ENCODE peak calls at places on chromosomes 4 and X, in ten cellular contexts. Z is Peyer's patch, B is ascending aorta, T is dorsolateral prefrontal cortex, V is AG10803, R is NB4, Y is stomach, J is lower lobe of right lung, M is nephron progenitor cell, L is fibroblast of mammary gland. E is an unnamed sample.

GRCh38 chr4:173910911-173911310 is 372.6 kb downstream of the FBXO8 start:
- DNase-seq in T (no peak), Y (no peak), R (peak), J (peak), B (no peak), M (no peak), V (no peak), Z (no peak), L (no peak), E (no peak)

GRCh38 chrX:13092455-13092941 is 48.1 kb upstream of the FAM9C start:
- DNase-seq in J (peak), L (no peak), R (peak), V (no peak), T (no peak), M (no peak), Z (no peak), B (peak), Y (peak), E (no peak)

GRCh38 chrX:11367609-11368430 is 74.6 kb downstream of the AMELX start:
- DNase-seq in R (peak), B (no peak), Y (no peak), Z (no peak), V (no peak), M (no peak), T (no peak), J (no peak), L (peak), E (no peak)

GRCh38 chr4:133000012-133000411 is 149.1 kb upstream of the PCDH10 start:
- DNase-seq in V (no peak), R (no peak), Z (no peak), J (no peak), L (no peak), B (no peak), T (no peak), Y (no peak), M (no peak), E (no peak)

GRCh38 chr4:14100349-14100748 is 472.8 kb upstream of the BOD1L1 start:
- DNase-seq in T (no peak), B (no peak), Z (no peak), L (no peak), R (no peak), V (no peak), J (no peak), M (no peak), Y (no peak), E (no peak)

GRCh38 chr4:15318621-15319348 is 109.0 kb upstream of the C1QTNF7 start:
- DNase-seq in M (no peak), J (no peak), B (no peak), R (no peak), V (peak), L (no peak), Z (no peak), T (no peak), Y (no peak), E (no peak)

GRCh38 chr4:10092481-10093272 is 23.9 kb downstream of the WDR1 start:
- DNase-seq in M (no peak), R (no peak), Y (no peak), L (peak), T (no peak), Z (no peak), B (no peak), V (no peak), J (peak), E (no peak)

GRCh38 chr4:169619518-169619957 is 840 bp upstream of the CLCN3 start:
- DNase-seq in L (peak), V (peak), J (no peak), T (peak), Z (peak), Y (peak), R (peak), B (no peak), M (peak), E (no peak)

GRCh38 chrX:115494133-115494532 is 66.8 kb upstream of the PLS3 start:
- DNase-seq in T (no peak), Y (no peak), R (no peak), J (no peak), V (no peak), Z (no peak), L (no peak), B (no peak), M (no peak), E (no peak)

GRCh38 chr4:1983053-1983845 is 25.5 kb downstream of the NELFA start:
- DNase-seq in Y (no peak), J (no peak), B (no peak), M (no peak), L (no peak), T (no peak), V (no peak), Z (no peak), R (no peak), E (peak)

GRCh38 chr4:20086768-20087167 is 164.9 kb upstream of the SLIT2 start:
- DNase-seq in Y (no peak), R (no peak), Z (no peak), J (no peak), T (no peak), V (peak), B (no peak), L (no peak), M (no peak), E (no peak)

GRCh38 chrX:20016618-20016945 is 25.7 kb upstream of the BCLAF3 start:
- DNase-seq in T (no peak), V (no peak), R (no peak), M (no peak), Y (no peak), B (no peak), L (no peak), J (no peak), Z (no peak), E (no peak)

GRCh38 chrX:29318051-29318450 is 730.8 kb downstream of the IL1RAPL1 start:
- DNase-seq in B (no peak), Z (no peak), Y (no peak), V (peak), T (no peak), R (no peak), J (no peak), M (no peak), L (peak), E (no peak)

GRCh38 chrX:85503258-85504158 is 124.0 kb upstream of the POF1B start:
- DNase-seq in Z (no peak), M (no peak), V (no peak), L (no peak), T (no peak), Y (no peak), R (no peak), J (no peak), B (no peak), E (no peak)

GRCh38 chrX:111447298-111447697 is 35.3 kb upstream of the DCX start:
- DNase-seq in Y (no peak), V (no peak), M (peak), J (no peak), T (no peak), Z (no peak), R (peak), B (no peak), L (peak), E (no peak)

GRCh38 chrX:17359500-17359899 is 15.5 kb upstream of the NHS start:
- DNase-seq in B (no peak), Y (no peak), M (no peak), R (no peak), T (no peak), V (peak), J (no peak), Z (no peak), L (peak), E (no peak)

GRCh38 chrX:1558761-1559468 is 21.9 kb upstream of the P2RY8 start:
- DNase-seq in V (no peak), T (no peak), J (no peak), L (no peak), Y (peak), Z (no peak), R (no peak), B (no peak), M (no peak), E (no peak)

GRCh38 chr4:101304916-101305315 is 42.4 kb downstream of the PPP3CA start:
- DNase-seq in T (no peak), J (no peak), Z (no peak), B (no peak), M (no peak), V (no peak), Y (no peak), L (no peak), R (no peak), E (no peak)

GRCh38 chrX:11412715-11413623 is 119.8 kb downstream of the AMELX start:
- DNase-seq in L (peak), R (no peak), V (no peak), Y (no peak), M (no peak), B (no peak), T (no peak), J (no peak), Z (no peak), E (no peak)

GRCh38 chrX:74521961-74522833 is 92.2 kb downstream of the RLIM start:
- DNase-seq in L (peak), Y (no peak), J (no peak), Z (no peak), B (no peak), T (no peak), R (no peak), V (peak), M (no peak), E (no peak)

GRCh38 chrX:129983575-129984131 is 1.2 kb downstream of the BCORL1 start:
- DNase-seq in J (peak), T (no peak), Y (no peak), M (no peak), B (no peak), Z (peak), L (no peak), R (peak), V (no peak), E (peak)

GRCh38 chrX:78331708-78332107 is 4.3 kb upstream of the CYSLTR1 start:
- DNase-seq in V (no peak), T (no peak), Y (no peak), J (no peak), B (no peak), Z (no peak), M (no peak), L (no peak), R (peak), E (no peak)

GRCh38 chrX:153925739-153926593 is at the start of gene ARHGAP4:
- DNase-seq in V (no peak), M (no peak), J (peak), B (no peak), L (no peak), Z (peak), R (no peak), T (no peak), Y (no peak), E (no peak)

GRCh38 chr4:15778191-15778741 is at the start of gene CD38:
- DNase-seq in Z (no peak), L (no peak), R (peak), Y (no peak), J (peak), V (no peak), B (no peak), T (no peak), M (peak), E (no peak)

GRCh38 chr4:142043509-142043908 is 407.1 kb downstream of the IL15 start:
- DNase-seq in L (peak), T (no peak), Z (no peak), J (no peak), M (no peak), Y (no peak), R (no peak), V (peak), B (no peak), E (no peak)

GRCh38 chrX:16113978-16114554 is 9.3 kb upstream of the GRPR start:
- DNase-seq in Z (no peak), J (no peak), B (no peak), L (peak), R (peak), V (peak), T (no peak), Y (no peak), M (no peak), E (no peak)

GRCh38 chrX:28675173-28675572 is 87.9 kb downstream of the IL1RAPL1 start:
- DNase-seq in Y (no peak), R (no peak), Z (no peak), L (no peak), M (no peak), T (no peak), J (no peak), V (no peak), B (no peak), E (no peak)

GRCh38 chr4:26388671-26389070 is 67.9 kb downstream of the RBPJ start:
- DNase-seq in T (no peak), J (no peak), M (no peak), Y (no peak), B (no peak), L (peak), V (peak), R (no peak), Z (no peak), E (no peak)

GRCh38 chr4:107692197-107692596 is 27.8 kb downstream of the PAPSS1 start:
- DNase-seq in V (no peak), R (no peak), L (no peak), M (no peak), B (no peak), J (no peak), Y (no peak), T (no peak), Z (no peak), E (no peak)

DNA sequence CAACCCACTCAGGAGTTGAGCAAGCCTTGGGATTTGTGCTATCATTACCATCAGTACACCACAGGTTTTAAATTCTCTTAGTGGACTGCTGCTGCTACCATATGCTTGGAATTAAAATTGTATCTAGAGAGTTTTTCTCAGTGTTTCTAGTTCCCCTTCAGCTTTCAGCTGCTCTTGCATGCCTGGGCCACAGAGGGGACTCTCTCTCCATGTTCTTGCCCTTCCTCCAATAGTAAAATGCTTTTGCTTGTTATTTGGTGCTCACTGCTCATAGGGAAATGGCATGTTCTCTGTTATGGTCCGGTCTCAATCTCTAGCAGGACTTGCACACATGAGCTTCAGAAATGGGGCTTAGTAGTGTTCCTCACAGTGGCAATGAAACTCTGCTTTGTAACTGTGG is 101.9 kb downstream of the IGSF1 start:
- DNase-seq in Z (no peak), L (no peak), Y (no peak), B (no peak), V (no peak), R (no peak), T (no peak), M (no peak), J (no peak), E (no peak)
- TF ChIP-seq CTCF in Z (no peak), L (no peak), Y (no peak), B (no peak), V (no peak), R (no peak), T (no peak), M (no peak), J (no peak), E (no peak)

GRCh38 chr4:75777589-75777988 is 53.2 kb downstream of the USO1 start:
- DNase-seq in B (no peak), Z (no peak), J (no peak), M (no peak), L (no peak), V (no peak), R (no peak), Y (no peak), T (no peak), E (no peak)
- TF ChIP-seq CTCF in B (no peak), Z (no peak), J (no peak), M (no peak), L (no peak), V (no peak), R (no peak), Y (no peak), T (no peak), E (no peak)

DNA sequence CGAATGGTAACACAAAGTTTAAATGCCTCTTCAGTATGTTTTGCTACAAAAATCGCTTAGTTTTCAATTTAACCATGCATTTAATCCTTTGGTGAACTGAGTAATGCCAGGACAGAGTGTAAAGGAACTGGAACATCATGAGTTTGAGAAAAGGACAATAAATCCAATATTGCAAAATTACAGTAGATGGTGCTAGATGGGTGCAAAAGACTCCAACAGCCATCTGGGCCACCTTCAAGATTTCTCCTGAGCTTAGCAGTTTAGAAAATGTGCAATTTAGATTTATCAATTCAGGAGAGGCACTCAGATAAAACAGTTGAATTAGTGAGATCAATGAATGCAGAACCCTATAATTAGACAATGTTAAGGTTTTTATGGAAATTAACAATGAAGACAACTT is 33.2 kb upstream of the MID1IP1 start:
- DNase-seq in L (peak), T (no peak), V (peak), Y (no peak), R (peak), B (no peak), M (no peak), Z (no peak), J (no peak), E (no peak)
- TF ChIP-seq CTCF in L (peak), T (peak), V (peak), Y (no peak), R (no peak), B (no peak), M (no peak), Z (peak), J (peak), E (no peak)

GRCh38 chr4:102318526-102318925 is 26.8 kb downstream of the SLC39A8 start:
- DNase-seq in M (no peak), J (peak), Y (no peak), V (no peak), T (no peak), Z (no peak), R (no peak), L (no peak), B (no peak), E (no peak)

GRCh38 chr4:102317459-102317858 is 27.8 kb downstream of the SLC39A8 start:
- DNase-seq in Z (no peak), M (no peak), V (no peak), B (no peak), T (no peak), L (no peak), Y (no peak), R (no peak), J (no peak), E (no peak)

GRCh38 chr4:102316585-102316984 is 28.7 kb downstream of the SLC39A8 start:
- DNase-seq in T (no peak), Y (no peak), B (no peak), M (no peak), L (no peak), Z (no peak), R (no peak), V (no peak), J (no peak), E (no peak)

GRCh38 chr4:102319594-102319993 is 25.7 kb downstream of the SLC39A8 start:
- DNase-seq in L (no peak), V (no peak), Y (no peak), Z (no peak), M (no peak), B (no peak), J (no peak), R (no peak), T (no peak), E (no peak)

GRCh38 chr4:102318105-102318504 is 27.2 kb downstream of the SLC39A8 start:
- DNase-seq in M (no peak), L (no peak), Z (no peak), R (no peak), J (no peak), V (no peak), Y (no peak), B (no peak), T (no peak), E (no peak)
- TF ChIP-seq CTCF in M (no peak), L (no peak), Z (no peak), R (no peak), J (no peak), V (no peak), Y (no peak), B (no peak), T (no peak), E (no peak)

GRCh38 chr4:83331959-83332358 is 2.7 kb downstream of the HPSE start:
- DNase-seq in B (no peak), M (no peak), J (no peak), V (no peak), L (no peak), T (no peak), Z (no peak), Y (no peak), R (peak), E (no peak)

GRCh38 chr4:83323136-83323535 is 11.5 kb downstream of the HPSE start:
- DNase-seq in V (no peak), L (no peak), J (no peak), B (no peak), Y (no peak), M (no peak), R (no peak), Z (no peak), T (no peak), E (no peak)

GRCh38 chr4:83329521-83330105 is 5.0 kb downstream of the HPSE start:
- DNase-seq in Z (no peak), J (no peak), Y (no peak), T (no peak), L (peak), B (no peak), M (no peak), R (no peak), V (peak), E (no peak)

GRCh38 chr4:83326546-83326945 is 8.1 kb downstream of the HPSE start:
- DNase-seq in B (no peak), Z (no peak), Y (peak), R (no peak), V (no peak), J (no peak), L (no peak), T (no peak), M (no peak), E (no peak)

GRCh38 chr4:83328486-83328885 is 6.2 kb downstream of the HPSE start:
- DNase-seq in M (no peak), Z (no peak), R (peak), J (no peak), T (no peak), V (no peak), B (no peak), L (no peak), Y (no peak), E (no peak)
- TF ChIP-seq CTCF in M (no peak), Z (no peak), R (peak), J (no peak), T (no peak), V (no peak), B (no peak), L (no peak), Y (no peak), E (no peak)

GRCh38 chr4:65943076-65943475 is 272.8 kb upstream of the EPHA5 start:
- DNase-seq in V (peak), J (no peak), Z (no peak), M (no peak), L (peak), B (no peak), T (no peak), Y (no peak), R (no peak), E (no peak)
- TF ChIP-seq CTCF in V (no peak), J (no peak), Z (no peak), M (no peak), L (no peak), B (no peak), T (no peak), Y (no peak), R (no peak), E (no peak)

GRCh38 chr4:140641789-140642439 is 73.2 kb upstream of the UCP1 start:
- DNase-seq in J (peak), Y (peak), R (no peak), L (peak), Z (no peak), T (no peak), M (no peak), B (no peak), V (no peak), E (no peak)
- TF ChIP-seq CTCF in J (peak), Y (no peak), R (no peak), L (peak), Z (no peak), T (no peak), M (no peak), B (no peak), V (no peak), E (no peak)

DNA sequence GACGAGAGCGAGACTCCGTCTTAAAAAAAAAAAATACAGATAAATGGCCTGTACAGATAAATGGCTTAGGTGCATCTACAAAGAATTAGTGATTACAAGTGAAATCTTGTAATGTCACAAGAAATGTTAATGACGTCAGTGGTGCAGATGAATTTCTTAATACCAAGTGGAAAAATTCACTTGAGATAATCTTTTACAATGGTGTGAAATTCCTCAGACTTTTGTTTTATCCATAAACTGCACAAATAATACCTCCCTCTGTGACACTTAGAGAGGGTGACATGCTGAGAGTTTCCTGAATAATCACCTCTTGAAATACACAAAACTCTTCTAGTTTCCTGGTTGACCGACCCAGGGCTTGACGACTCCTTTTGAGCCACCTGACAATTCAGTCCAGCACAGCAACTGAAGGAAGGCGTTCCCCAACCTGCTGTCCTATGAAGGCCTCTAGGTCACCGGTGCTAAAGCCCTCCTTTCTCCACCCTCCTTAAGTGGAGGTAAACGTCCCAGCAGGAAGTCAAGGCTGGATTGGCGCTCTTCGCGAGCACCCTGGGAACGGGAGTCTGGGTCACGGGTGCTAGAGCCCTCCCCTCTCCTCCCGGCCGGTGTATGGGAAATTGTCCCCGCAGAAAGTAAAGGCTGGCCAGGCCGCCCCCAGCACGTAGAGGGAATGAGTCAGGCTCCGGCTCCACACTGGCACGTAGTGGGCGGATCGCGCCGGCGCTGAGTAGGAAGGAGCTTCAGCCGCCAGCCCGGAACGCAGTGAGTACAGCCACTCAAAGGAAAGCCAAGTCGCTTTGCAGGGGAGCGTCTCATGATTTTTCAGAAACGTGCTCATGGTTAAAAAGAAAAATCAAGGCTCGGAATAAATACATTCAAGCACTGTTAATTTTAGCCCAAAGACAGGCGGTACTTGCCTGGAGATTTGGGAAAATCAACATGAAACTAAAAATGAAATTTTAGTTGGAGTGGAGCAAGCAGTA is at the start of gene TMEM144:
- DNase-seq in V (peak), R (peak), Y (peak), B (peak), Z (peak), J (peak), L (peak), T (peak), M (peak), E (peak)
- TF ChIP-seq CTCF in V (peak), R (no peak), Y (no peak), B (no peak), Z (no peak), J (peak), L (no peak), T (peak), M (no peak), E (no peak)

GRCh38 chr4:152500798-152501434 is 35.0 kb downstream of the FBXW7 start:
- DNase-seq in J (no peak), L (peak), B (no peak), Z (no peak), T (no peak), M (peak), Y (peak), R (peak), V (peak), E (no peak)
- TF ChIP-seq CTCF in J (peak), L (peak), B (peak), Z (peak), T (peak), M (peak), Y (no peak), R (peak), V (peak), E (peak)

E was measured in pancreas.